ENCODE peak calls at places on chromosomes 4 and X, in five cellular contexts. C is transverse colon, O is upper lobe of left lung, V is brain microvascular endothelial cell, B is heart left ventricle. J is an unnamed sample. For H3K27me3, the result is how much of the 10 kb centered on the place peaks cover.

GRCh38 chr4:168863719-168864632 is 146.1 kb downstream of the CBR4 start:
- DNase-seq in V (no peak), C (no peak), B (no peak), O (no peak), J (no peak)

GRCh38 chr4:144599621-144600020 is 46.3 kb upstream of the HHIP start:
- DNase-seq in C (no peak), B (no peak), O (no peak), V (no peak), J (no peak)

GRCh38 chr4:4502694-4503311 is 39.0 kb downstream of the STX18 start:
- DNase-seq in O (no peak), V (peak), C (no peak), B (no peak), J (no peak)

GRCh38 chr4:15598644-15599043 is 56.5 kb downstream of the FBXL5 start:
- DNase-seq in V (peak), B (no peak), C (no peak), O (no peak), J (no peak)

GRCh38 chr4:81030061-81030616 is 369 bp upstream of the BMP3 start:
- DNase-seq in C (no peak), V (no peak), B (no peak), O (no peak), J (no peak)

GRCh38 chr4:184344435-184344834 is 126.8 kb upstream of the ENPP6 start:
- DNase-seq in C (no peak), B (no peak), O (no peak), V (no peak), J (no peak)

GRCh38 chr4:41346306-41347061 is 89.8 kb downstream of the UCHL1 start:
- DNase-seq in O (no peak), V (no peak), C (no peak), B (no peak), J (no peak)

GRCh38 chrX:53287493-53288138 is 6.2 kb upstream of the IQSEC2 start:
- DNase-seq in C (peak), V (peak), O (no peak), B (peak), J (peak)

GRCh38 chrX:12446342-12447075 is 308.2 kb downstream of the FRMPD4 start:
- DNase-seq in V (peak), C (no peak), O (no peak), B (no peak), J (no peak)

GRCh38 chr4:19945979-19946380 is 305.7 kb upstream of the SLIT2 start:
- DNase-seq in V (peak), C (no peak), O (no peak), B (no peak), J (no peak)

GRCh38 chrX:369563-370101 is 17.1 kb downstream of the PPP2R3B start:
- DNase-seq in B (no peak), C (no peak), O (peak), V (no peak), J (no peak)

GRCh38 chr4:150960818-150961217 is 54.3 kb downstream of the LRBA start:
- DNase-seq in V (peak), O (no peak), B (no peak), C (no peak), J (no peak)

GRCh38 chrX:35726176-35726575 is 72.0 kb upstream of the MAGEB16 start:
- DNase-seq in C (no peak), V (peak), O (no peak), B (no peak), J (no peak)

GRCh38 chr4:123418486-123418931 is 21.9 kb downstream of the SPRY1 start:
- DNase-seq in B (no peak), V (peak), C (no peak), O (no peak), J (no peak)

GRCh38 chr4:38020386-38020785 is 60.2 kb downstream of the PTTG2 start:
- DNase-seq in V (no peak), C (no peak), O (no peak), B (no peak), J (no peak)

GRCh38 chrX:137195991-137196390 is 162.2 kb upstream of the GPR101 start:
- DNase-seq in V (no peak), C (no peak), O (no peak), B (no peak), J (no peak)

GRCh38 chrX:120308558-120308957 is 2.7 kb downstream of the TMEM255A start:
- DNase-seq in V (no peak), O (no peak), B (no peak), C (no peak), J (no peak)

GRCh38 chr4:101604976-101605375 is 185.6 kb upstream of the BANK1 start:
- DNase-seq in V (no peak), O (no peak), B (no peak), C (no peak), J (no peak)

GRCh38 chr4:98466868-98467599 is 191.4 kb downstream of the TSPAN5 start:
- DNase-seq in C (no peak), B (no peak), O (no peak), V (no peak), J (no peak)

GRCh38 chr4:177308842-177309524 is 691 bp upstream of the NEIL3 start:
- DNase-seq in V (no peak), O (no peak), B (no peak), C (no peak), J (no peak)

GRCh38 chrX:41350976-41351569 is 17.1 kb downstream of the DDX3X start:
- DNase-seq in C (no peak), B (no peak), V (no peak), O (no peak), J (no peak)

GRCh38 chrX:39261446-39262147 is 460.3 kb downstream of the MID1IP1 start:
- DNase-seq in C (no peak), V (peak), B (no peak), O (no peak), J (no peak)

GRCh38 chr4:122483481-122483880 is 27.0 kb upstream of the IL2 start:
- DNase-seq in B (no peak), C (no peak), O (no peak), V (no peak), J (no peak)

GRCh38 chrX:25343060-25343459 is 327.3 kb upstream of the ARX start:
- DNase-seq in B (no peak), C (no peak), V (no peak), O (no peak), J (no peak)

GRCh38 chrX:11151799-11152591 is 40.9 kb downstream of the HCCS start:
- DNase-seq in V (no peak), O (no peak), B (no peak), C (no peak), J (no peak)

DNA sequence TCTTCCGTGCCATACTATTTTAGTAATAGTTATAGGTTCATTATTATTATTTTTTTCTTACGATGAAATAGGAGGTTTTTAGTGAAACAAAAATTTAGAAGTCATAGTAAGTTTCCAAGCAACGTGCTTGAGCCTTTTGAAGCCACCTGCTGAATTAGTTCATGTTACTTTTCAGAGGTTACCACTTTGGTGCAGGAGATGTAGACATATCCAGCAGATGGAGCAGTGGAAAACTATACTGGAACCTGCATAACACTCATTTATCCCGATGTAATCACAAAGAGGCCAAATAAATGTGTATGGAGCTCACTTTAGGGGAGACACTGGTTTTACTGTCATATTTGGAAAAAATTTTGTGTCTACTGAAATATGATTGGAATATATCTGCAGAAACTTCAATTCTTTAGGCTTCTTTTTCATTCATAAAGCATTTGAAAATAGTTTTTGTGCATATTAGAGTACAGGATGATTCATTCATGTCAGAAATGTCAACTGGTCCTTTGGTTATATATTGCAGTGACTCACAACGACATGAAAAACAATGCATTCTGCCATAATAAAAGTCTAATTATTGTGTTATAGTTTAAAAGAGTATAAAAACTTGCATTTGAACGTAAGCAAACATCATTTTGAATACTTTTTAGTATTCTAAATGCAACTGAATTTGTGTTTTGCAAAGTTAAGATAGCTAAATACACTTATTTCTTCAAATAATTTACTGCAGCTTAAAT is 2182.9 kb upstream of the TENM3 start:
- DNase-seq in C (no peak), V (no peak), B (no peak), O (no peak), J (no peak)
- H3K27me3 ChIP-seq in C (half or more), V (under half), B (under half), O (under half), J (half or more)

DNA sequence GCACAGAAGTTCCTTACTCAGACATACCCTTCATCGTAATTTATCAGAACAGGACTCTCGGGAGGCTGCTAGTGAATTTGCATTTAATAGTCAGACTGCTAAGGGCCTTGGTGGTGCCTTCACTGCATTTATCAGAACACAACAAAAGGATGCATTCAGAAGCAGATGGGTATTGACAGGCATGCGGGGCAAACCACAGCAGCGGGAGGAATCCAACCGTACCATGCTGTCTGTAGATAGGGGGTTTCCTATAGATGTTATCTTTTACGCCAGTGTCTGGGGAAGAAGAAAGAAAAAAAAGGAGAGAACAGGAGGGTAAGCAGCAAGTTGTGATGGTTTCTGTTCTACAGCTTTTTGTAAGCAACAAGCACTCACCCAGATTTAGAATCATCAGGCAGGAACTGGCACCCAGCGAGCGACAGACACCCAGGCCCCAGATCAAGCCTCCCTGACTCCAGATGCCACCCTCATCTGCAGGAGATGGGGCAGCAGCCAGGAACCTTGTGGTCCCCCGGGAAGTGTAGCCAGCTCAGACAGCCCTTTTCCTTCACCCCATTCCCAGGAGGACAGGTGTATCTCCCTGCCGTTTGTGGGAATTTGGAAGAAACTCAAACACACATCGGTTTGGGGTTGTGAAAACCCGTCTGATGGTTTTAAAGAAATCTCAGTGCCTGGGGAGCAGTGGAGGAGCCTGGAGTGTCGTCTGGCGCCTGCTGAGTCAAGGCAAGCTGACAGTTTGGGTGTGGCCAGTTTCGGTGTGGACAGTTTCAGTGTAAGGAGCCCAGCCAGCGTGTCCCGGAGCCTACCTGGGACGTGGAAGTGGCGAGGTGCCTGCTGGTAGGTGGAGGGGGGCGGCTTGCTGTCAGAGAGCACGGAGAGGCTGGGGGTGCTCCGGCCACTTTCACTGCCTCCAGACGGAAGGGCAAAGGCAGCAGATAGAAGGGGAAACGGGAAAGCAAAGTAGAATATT is 80.0 kb upstream of the AFAP1 start:
- DNase-seq in C (peak), B (no peak), O (no peak), V (no peak), J (no peak)
- H3K27ac ChIP-seq in C (no peak), B (no peak), O (no peak), V (no peak), J (no peak)

GRCh38 chr4:89598602-89599001 is 238.4 kb downstream of the SNCA start:
- DNase-seq in O (no peak), B (no peak), C (no peak), V (no peak), J (no peak)
- TF ChIP-seq CTCF in O (no peak), B (no peak), C (no peak), V (peak), J (peak)

GRCh38 chrX:30995705-30996104 is 76.1 kb downstream of the FTHL17 start:
- DNase-seq in O (no peak), V (no peak), C (no peak), B (no peak), J (no peak)
- H3K27me3 ChIP-seq in O (under half), V (under half), C (under half), B (under half), J (under half)

GRCh38 chr4:60945641-60946040 is 254.5 kb upstream of the ADGRL3 start:
- DNase-seq in O (no peak), V (peak), C (no peak), B (no peak), J (no peak)
- H3K27ac ChIP-seq in O (no peak), V (peak), C (no peak), B (no peak), J (no peak)

GRCh38 chrX:44945736-44946135 is 72.7 kb downstream of the KDM6A start:
- DNase-seq in C (no peak), B (no peak), O (no peak), V (no peak), J (no peak)
- TF ChIP-seq CTCF in C (peak), B (no peak), O (no peak), V (peak), J (peak)

GRCh38 chr4:1065732-1066131 is 47.6 kb downstream of the RNF212 start:
- DNase-seq in V (no peak), C (no peak), B (no peak), O (no peak), J (no peak)
- H3K27me3 ChIP-seq in V (under half), C (under half), B (under half), O (under half), J (half or more)

GRCh38 chr4:139825523-139826014 is 159.9 kb downstream of the MGST2 start:
- DNase-seq in C (no peak), O (no peak), V (no peak), B (no peak), J (no peak)
- H3K27ac ChIP-seq in C (no peak), O (no peak), V (no peak), B (no peak), J (peak)

J was measured in left ventricle myocardium inferior.